ENCODE peak calls at places on chromosomes 5 and 9, in five cellular contexts. A is GM06990; Y is CD4-positive, alpha-beta T cell; J is nephron progenitor cell; G is dorsolateral prefrontal cortex. P is an unnamed sample.

GRCh38 chr9:74277532-74277931 is 219.6 kb upstream of the RORB start:
- DNase-seq in Y (no peak), G (no peak), J (no peak), A (peak), P (peak)

GRCh38 chr9:34127035-34127948 is 794 bp upstream of the DCAF12 start:
- DNase-seq in J (no peak), A (no peak), Y (no peak), G (no peak), P (no peak)

GRCh38 chr5:122586351-122586750 is 188.5 kb upstream of the SNX2 start:
- DNase-seq in A (no peak), G (no peak), Y (no peak), J (no peak), P (no peak)

GRCh38 chr5:167294861-167295685 is 996.4 kb upstream of the WWC1 start:
- DNase-seq in J (no peak), G (no peak), A (no peak), Y (no peak), P (no peak)

GRCh38 chr9:113963017-113963620 is 87.0 kb downstream of the ZNF618 start:
- DNase-seq in Y (no peak), A (no peak), G (peak), J (peak), P (peak)

GRCh38 chr9:85040806-85041575 is 371.5 kb downstream of the NTRK2 start:
- DNase-seq in A (no peak), Y (no peak), J (no peak), G (peak), P (peak)

GRCh38 chr5:1228121-1228520 is 2.9 kb downstream of the SLC6A18 start:
- DNase-seq in A (no peak), Y (no peak), J (no peak), G (no peak), P (no peak)

GRCh38 chr5:125550237-125550636 is 803.8 kb upstream of the ZNF608 start:
- DNase-seq in Y (no peak), G (no peak), J (no peak), A (no peak), P (no peak)

GRCh38 chr9:33136721-33137120 is 30.4 kb downstream of the B4GALT1 start:
- DNase-seq in J (no peak), Y (no peak), A (no peak), G (no peak), P (no peak)

GRCh38 chr9:134369416-134370212 is 43.4 kb downstream of the RXRA start:
- DNase-seq in G (no peak), J (no peak), A (no peak), Y (no peak), P (no peak)

GRCh38 chr5:150142800-150143724 is 12.6 kb downstream of the PDGFRB start:
- DNase-seq in G (peak), A (no peak), Y (no peak), J (no peak), P (no peak)

GRCh38 chr9:126791406-126792230 is 13.2 kb upstream of the ZBTB43 start:
- DNase-seq in J (no peak), G (no peak), A (no peak), Y (no peak), P (no peak)

GRCh38 chr5:137320056-137321045 is 178.8 kb downstream of the SPOCK1 start:
- DNase-seq in A (no peak), G (peak), Y (no peak), J (peak), P (peak)

GRCh38 chr5:1008451-1009358 is at the start of gene NKD2:
- DNase-seq in A (peak), Y (peak), G (peak), J (peak), P (peak)

GRCh38 chr9:121956808-121957207 is 136.3 kb downstream of the TTLL11 start:
- DNase-seq in A (no peak), G (no peak), Y (no peak), J (no peak), P (no peak)

GRCh38 chr9:137441289-137441934 is at the start of gene ENTPD8:
- DNase-seq in A (no peak), Y (no peak), G (no peak), J (peak), P (peak)

GRCh38 chr5:135225856-135226560 is 173.0 kb downstream of the MACROH2A1 start:
- DNase-seq in J (no peak), G (no peak), Y (no peak), A (no peak), P (no peak)

GRCh38 chr5:146426853-146427618 is 20.1 kb upstream of the TCERG1 start:
- DNase-seq in G (no peak), Y (no peak), J (peak), A (no peak), P (peak)
- TF ChIP-seq CTCF in G (peak), Y (peak), J (peak), A (peak), P (peak)

GRCh38 chr5:176695073-176695472 is 47.8 kb downstream of the TSPAN17 start:
- DNase-seq in G (peak), A (no peak), J (no peak), Y (no peak), P (no peak)
- TF ChIP-seq CTCF in G (no peak), A (no peak), J (no peak), Y (no peak), P (no peak)

DNA sequence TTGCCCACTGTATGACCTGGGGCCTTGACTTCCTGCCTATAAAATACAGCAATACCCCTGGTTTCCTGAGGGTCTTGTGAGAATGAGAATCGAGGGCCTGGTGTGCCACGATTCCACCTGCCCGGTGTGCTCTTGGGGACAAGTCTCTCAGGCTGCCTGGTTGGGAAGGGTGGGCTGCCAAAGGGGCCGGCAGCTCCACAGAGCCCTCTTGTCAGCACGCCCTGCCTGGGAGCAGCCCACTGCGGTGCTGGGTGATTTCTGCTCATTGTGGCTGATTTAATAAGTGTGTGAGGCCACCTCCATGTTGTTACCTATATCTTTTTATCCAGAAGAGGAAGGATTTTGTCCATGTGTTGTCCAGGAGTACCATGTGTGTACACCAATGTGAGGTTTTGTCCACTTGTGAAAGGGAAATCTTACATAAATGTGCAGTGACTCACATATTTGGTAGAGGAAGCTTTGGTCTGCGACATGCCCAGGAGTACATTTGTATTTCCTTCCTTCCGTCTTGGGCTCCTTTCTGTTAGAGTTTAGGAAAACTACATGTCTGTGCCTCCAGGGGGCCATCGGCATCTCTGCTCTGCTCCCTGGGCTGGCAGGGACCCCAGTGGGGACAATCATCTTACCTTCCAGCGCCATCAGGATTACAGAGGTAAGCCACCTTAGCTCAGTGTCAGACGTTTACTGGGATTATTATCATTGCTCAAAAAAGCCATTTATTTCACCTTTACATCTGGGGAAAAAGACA is 108.6 kb downstream of the PHF2 start:
- DNase-seq in A (no peak), J (no peak), Y (peak), G (no peak), P (peak)
- TF ChIP-seq CTCF in A (peak), J (peak), Y (no peak), G (no peak), P (no peak)

GRCh38 chr5:82599692-82600091 is 321.5 kb upstream of the RPS23 start:
- DNase-seq in A (no peak), G (no peak), J (no peak), Y (no peak), P (no peak)

GRCh38 chr5:82605441-82605973 is 327.4 kb upstream of the RPS23 start:
- DNase-seq in A (peak), Y (no peak), J (no peak), G (no peak), P (no peak)

GRCh38 chr5:82601862-82602261 is 323.7 kb upstream of the RPS23 start:
- DNase-seq in Y (no peak), J (no peak), A (no peak), G (no peak), P (no peak)

GRCh38 chr5:82601085-82601484 is 322.9 kb upstream of the RPS23 start:
- DNase-seq in J (no peak), A (no peak), G (no peak), Y (no peak), P (no peak)

DNA sequence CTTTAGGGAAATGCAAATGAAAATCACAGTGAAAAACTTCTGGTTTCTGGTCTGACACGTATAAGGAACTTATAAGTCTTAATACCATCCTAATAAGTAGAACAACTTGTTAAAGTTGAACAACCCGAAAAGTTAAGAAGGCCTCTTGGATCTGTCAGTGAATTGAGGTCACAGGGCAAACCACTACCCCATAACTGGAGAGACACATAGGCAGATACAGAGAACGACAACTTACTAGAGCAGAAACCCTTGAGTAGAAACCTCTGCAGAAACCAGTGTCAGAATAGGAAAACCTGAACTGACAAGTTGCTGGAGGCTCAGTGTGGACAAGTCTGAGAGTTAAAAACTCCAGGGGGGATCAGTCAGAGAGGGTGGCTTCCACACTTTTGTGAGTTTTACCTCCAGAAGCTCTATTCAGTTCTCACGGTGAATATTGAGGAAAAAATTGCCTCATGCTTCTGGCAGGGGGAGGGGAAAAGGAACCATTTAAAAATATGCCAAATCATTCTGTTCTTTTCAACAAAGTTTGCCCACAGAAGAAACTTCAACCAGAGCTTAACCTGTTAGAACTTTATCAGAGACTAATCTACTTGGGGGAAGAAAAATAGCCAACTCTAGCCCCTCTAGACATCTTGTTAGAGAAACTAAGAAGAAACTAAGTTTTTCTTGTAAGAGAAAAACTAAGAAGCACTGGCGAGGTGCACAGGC is 325.3 kb upstream of the RPS23 start:
- DNase-seq in G (no peak), A (no peak), Y (no peak), J (no peak), P (no peak)
- TF ChIP-seq CTCF in G (no peak), A (no peak), Y (no peak), J (no peak), P (no peak)

GRCh38 chr9:98538626-98539031 is 170.1 kb downstream of the GABBR2 start:
- DNase-seq in J (no peak), Y (no peak), A (no peak), G (no peak), P (no peak)

GRCh38 chr9:98538203-98538602 is 170.5 kb downstream of the GABBR2 start:
- DNase-seq in A (no peak), G (no peak), Y (no peak), J (no peak), P (no peak)

GRCh38 chr9:98540476-98540875 is 168.3 kb downstream of the GABBR2 start:
- DNase-seq in G (no peak), J (no peak), A (no peak), Y (no peak), P (no peak)

GRCh38 chr9:98541684-98542230 is 167.0 kb downstream of the GABBR2 start:
- DNase-seq in A (no peak), J (no peak), G (no peak), Y (no peak), P (no peak)

GRCh38 chr9:98539954-98540353 is 168.8 kb downstream of the GABBR2 start:
- DNase-seq in G (no peak), A (no peak), Y (no peak), J (no peak), P (no peak)
- TF ChIP-seq CTCF in G (no peak), A (no peak), Y (no peak), J (no peak), P (no peak)

GRCh38 chr9:96875460-96876142 is 21.3 kb upstream of the ZNF782 start:
- DNase-seq in Y (peak), J (peak), G (peak), A (peak), P (peak)
- TF ChIP-seq CTCF in Y (no peak), J (peak), G (no peak), A (peak), P (peak)

GRCh38 chr5:126837907-126838539 is 61.1 kb downstream of the LMNB1 start:
- DNase-seq in A (no peak), Y (no peak), J (no peak), G (no peak), P (no peak)
- TF ChIP-seq CTCF in A (no peak), Y (peak), J (no peak), G (peak), P (no peak)